ENCODE peak calls at places on chromosomes 5 and 9, in five cellular contexts. C is IMR-90, I is neuronal stem cell, V is mesendoderm, B is H1. M is an unnamed sample.
A peak's percentile ranks its signal among the peaks of the same experiment; 100 is the strongest.

GRCh38 chr5:59256331-59256730 is 637.2 kb downstream of the PDE4D start:
- DNase-seq in C (no peak), I (no peak), V (no peak), B (no peak), M (no peak)

GRCh38 chr9:7125231-7125630 is 367.5 kb downstream of the KDM4C start:
- DNase-seq in C (no peak), I (no peak), V (no peak), B (no peak), M (no peak)

GRCh38 chr5:155239803-155240202 is 226.2 kb downstream of the KIF4B start:
- DNase-seq in C (no peak), I (no peak), V (no peak), B (no peak), M (no peak)

GRCh38 chr9:122609810-122610209 is 4.7 kb upstream of the OR1Q1 start:
- DNase-seq in C (no peak), I (no peak), V (no peak), B (no peak), M (no peak)

GRCh38 chr5:170681013-170681433 is 102.5 kb upstream of the GABRP start:
- DNase-seq in C (peak; percentile 28), I (peak; percentile 77), V (peak; percentile 75), B (peak; percentile 88), M (peak; percentile 62)

GRCh38 chr9:107175826-107176500 is 107.1 kb upstream of the RAD23B start:
- DNase-seq in C (no peak), I (no peak), V (peak; percentile 34), B (no peak), M (no peak)

GRCh38 chr5:113382736-113383135 is 52.1 kb downstream of the TSSK1B start:
- DNase-seq in C (no peak), I (no peak), V (no peak), B (no peak), M (no peak)

GRCh38 chr5:43007246-43007910 is 32.7 kb downstream of the ANXA2R start:
- DNase-seq in C (peak; percentile 91), I (peak; percentile 82), V (peak; percentile 94), B (peak; percentile 90), M (peak; percentile 89)

GRCh38 chr9:87524061-87524460 is 26.4 kb downstream of the DAPK1 start:
- DNase-seq in C (no peak), I (no peak), V (no peak), B (peak; percentile 32), M (no peak)

GRCh38 chr9:129208191-129209091 is 30.4 kb upstream of the IER5L start:
- DNase-seq in C (no peak), I (no peak), V (peak; percentile 93), B (peak; percentile 85), M (no peak)

GRCh38 chr9:126516936-126517750 is 96.6 kb upstream of the LMX1B start:
- DNase-seq in C (peak; percentile 84), I (no peak), V (peak; percentile 87), B (peak; percentile 64), M (peak; percentile 77)

GRCh38 chr9:83956288-83957028 is 23.6 kb downstream of the HNRNPK start:
- DNase-seq in C (no peak), I (no peak), V (no peak), B (no peak), M (peak; percentile 33)

GRCh38 chr5:35089688-35090314 is 42.1 kb upstream of the AGXT2 start:
- DNase-seq in C (peak; percentile 72), I (peak; percentile 51), V (peak; percentile 79), B (peak; percentile 84), M (peak; percentile 62)

GRCh38 chr9:106481003-106481614 is 381.9 kb upstream of the ZNF462 start:
- DNase-seq in C (no peak), I (no peak), V (no peak), B (no peak), M (no peak)

GRCh38 chr9:115855458-115856133 is 298.0 kb upstream of the PAPPA start:
- DNase-seq in C (peak; percentile 4), I (peak; percentile 41), V (peak; percentile 72), B (no peak), M (no peak)

GRCh38 chr5:34905564-34905963 is 9.7 kb downstream of the RAD1 start:
- DNase-seq in C (no peak), I (no peak), V (no peak), B (no peak), M (no peak)

GRCh38 chr9:80707120-80707519 is 982.2 kb downstream of the TLE1 start:
- DNase-seq in C (peak; percentile 51), I (no peak), V (no peak), B (no peak), M (no peak)

GRCh38 chr9:120755827-120756434 is 37.3 kb downstream of the FBXW2 start:
- DNase-seq in C (peak; percentile 34), I (peak; percentile 71), V (peak; percentile 57), B (peak; percentile 85), M (peak; percentile 60)

DNA sequence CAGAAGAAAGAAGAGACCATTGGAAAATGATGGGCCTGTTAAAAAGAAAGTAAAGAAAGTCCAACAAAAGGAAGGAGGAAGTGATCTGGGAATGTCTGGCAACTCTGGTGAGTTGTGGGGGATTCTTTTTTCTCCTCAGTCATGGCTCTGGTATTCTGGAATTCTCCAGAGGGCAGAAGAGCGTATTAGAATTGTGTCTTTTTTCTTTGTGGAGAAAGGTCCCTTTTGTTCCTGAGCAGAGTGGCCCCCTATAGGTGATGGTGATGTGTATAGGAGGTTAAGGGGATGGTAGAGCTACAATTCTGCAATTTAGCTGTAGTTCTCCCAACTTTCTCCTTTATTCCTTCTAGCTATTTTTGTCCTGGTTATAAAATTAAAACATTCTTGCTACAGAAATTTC is 1.6 kb upstream of the DHFR start:
- DNase-seq in C (peak; percentile 52), I (no peak), V (peak; percentile 62), B (no peak), M (peak; percentile 21)
- H3K27ac ChIP-seq in C (no peak overlapping the region), I (no peak overlapping the region), V (no peak overlapping the region), B (no peak overlapping the region), M (no peak overlapping the region)

GRCh38 chr9:32706004-32706749 is 70.7 kb upstream of the TAF1L start:
- DNase-seq in C (peak; percentile 15), I (no peak), V (peak; percentile 78), B (no peak), M (no peak)
- H2BK5ac ChIP-seq in C (no peak overlapping the region), I (no peak overlapping the region), V (no peak overlapping the region), B (no peak overlapping the region), M (no peak overlapping the region)

GRCh38 chr5:150156540-150156939 is 895 bp upstream of the PDGFRB start:
- DNase-seq in C (no peak), I (no peak), V (no peak), B (no peak), M (no peak)

GRCh38 chr5:150154618-150155134 is 969 bp downstream of the PDGFRB start:
- DNase-seq in C (no peak), I (no peak), V (peak; percentile 79), B (no peak), M (no peak)

GRCh38 chr5:150153957-150154617 is 1.6 kb downstream of the PDGFRB start:
- DNase-seq in C (peak; percentile 80), I (no peak), V (peak; percentile 78), B (peak; percentile 52), M (peak; percentile 93)

GRCh38 chr5:150156033-150156381 is 362 bp upstream of the PDGFRB start:
- DNase-seq in C (no peak), I (no peak), V (no peak), B (no peak), M (no peak)

DNA sequence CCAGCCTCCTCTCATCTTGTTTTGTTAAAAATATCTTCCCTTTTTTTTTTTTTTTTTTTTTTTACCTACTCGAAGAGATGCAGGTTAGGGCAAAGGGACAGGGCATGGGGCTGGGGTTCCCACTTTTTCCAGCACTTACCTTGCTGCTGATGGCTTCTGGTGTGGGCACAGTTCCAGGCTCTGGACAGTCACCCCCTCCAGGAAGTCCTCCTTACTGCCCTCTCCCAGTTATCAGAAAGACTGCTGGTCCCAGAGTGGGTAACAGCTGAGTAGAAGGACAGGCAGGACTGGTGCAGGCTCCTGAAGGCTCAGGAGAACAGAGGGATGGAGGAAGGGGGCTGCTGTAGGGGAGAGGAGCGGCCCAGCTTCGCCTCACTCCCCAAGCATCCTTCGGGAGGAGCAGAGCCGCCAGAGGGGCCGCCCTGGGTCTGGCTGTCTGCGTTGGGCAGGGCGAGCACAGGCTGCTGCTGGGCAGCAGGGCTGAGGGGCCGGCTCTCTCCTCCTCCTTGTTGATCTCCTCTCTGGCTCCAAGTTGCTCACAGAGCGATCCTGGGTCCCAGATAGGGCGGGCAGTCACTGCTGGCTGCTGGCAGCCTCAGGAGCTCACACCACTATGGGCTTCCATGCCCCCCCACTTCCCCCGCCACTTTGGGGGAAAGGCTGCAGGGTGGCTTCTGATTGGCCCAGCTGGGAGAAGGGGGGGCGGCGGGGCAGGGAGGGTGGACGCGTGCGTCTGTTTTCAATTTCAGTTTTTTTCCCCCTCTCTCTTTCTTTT is at the start of gene PDGFRB:
- DNase-seq in C (peak; percentile 89), I (peak; percentile 65), V (peak; percentile 84), B (peak; percentile 79), M (peak; percentile 91)
- H2BK15ac ChIP-seq in C (peak within 1 kb of the TSS; percentile 85), I (peak within 1 kb of the TSS; percentile 76), V (no peak within 1 kb of the TSS), B (peak within 1 kb of the TSS; percentile 40), M (peak within 1 kb of the TSS; percentile 29)

DNA sequence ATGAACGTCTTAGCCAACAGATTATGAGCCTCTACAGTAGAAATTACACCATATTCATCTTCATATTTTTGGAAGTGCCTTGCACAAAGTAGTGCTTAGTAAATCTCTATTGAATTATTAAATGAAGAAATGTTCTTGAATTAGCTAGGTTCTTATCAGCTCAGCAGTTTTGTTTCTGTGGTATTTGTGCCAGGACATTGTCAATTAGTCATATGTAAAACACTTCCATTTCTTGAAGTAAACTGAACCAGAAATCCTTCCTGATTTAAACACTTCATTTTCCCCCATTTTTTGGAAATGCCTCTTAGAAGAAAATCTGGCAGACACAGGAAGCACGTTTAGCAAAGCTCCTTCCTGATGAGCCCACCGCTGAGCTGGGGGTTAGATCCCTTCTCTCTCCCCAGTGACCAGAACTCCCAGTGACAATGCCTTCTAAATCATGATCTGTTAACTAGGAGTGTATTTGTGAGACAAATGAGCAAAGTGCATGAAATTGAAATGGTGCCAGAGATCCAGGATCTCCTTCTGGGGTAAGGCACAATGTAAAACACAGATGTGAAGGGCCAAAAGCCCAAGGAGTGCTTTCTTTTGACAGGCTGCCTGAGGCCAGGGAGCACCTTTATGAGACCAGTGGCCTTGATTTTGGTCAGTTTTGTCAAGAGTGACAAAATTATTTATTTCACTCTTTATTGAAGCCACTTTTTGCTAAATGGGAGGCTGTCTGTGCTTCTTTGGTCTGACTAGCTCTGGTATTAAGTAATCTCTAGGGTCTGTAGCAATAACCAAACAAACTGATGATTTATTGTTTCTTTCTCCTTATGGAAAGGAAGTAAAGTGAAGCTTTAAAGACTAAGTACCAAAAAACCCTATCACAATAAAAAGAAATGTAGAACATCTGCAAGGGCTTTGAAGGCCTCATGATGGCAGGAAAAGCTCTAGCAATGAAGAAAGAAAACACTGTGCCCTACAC is 25.6 kb upstream of the RUSC2 start:
- DNase-seq in C (peak; percentile 26), I (no peak), V (no peak), B (no peak), M (peak; percentile 80)
- H3K27ac ChIP-seq in C (no peak overlapping the region), I (no peak overlapping the region), V (no peak overlapping the region), B (no peak overlapping the region), M (no peak overlapping the region)

M was measured in mesenchymal stem cell.